ENCODE peak calls at places on chromosomes 12 and 14, in ten cellular contexts. One of them, this sample, is unnamed.

GRCh38 chr12:60197589-60197988 is 601.8 kb downstream of the SLC16A7 start:
- DNase-seq in ovary: no peak
- DNase-seq in sigmoid colon: no peak
- DNase-seq in K562: no peak
- DNase-seq in stomach: no peak
- DNase-seq in A549: no peak
- DNase-seq in transverse colon: no peak
- DNase-seq in HepG2: no peak
- DNase-seq in suprapubic skin: no peak
- DNase-seq in tibial nerve: no peak
- DNase-seq in this sample: no peak

GRCh38 chr14:73026243-73026844 is 562 bp downstream of the ZFYVE1 start:
- DNase-seq in ovary: no peak
- DNase-seq in sigmoid colon: no peak
- DNase-seq in K562: no peak
- DNase-seq in stomach: no peak
- DNase-seq in A549: no peak
- DNase-seq in transverse colon: no peak
- DNase-seq in HepG2: no peak
- DNase-seq in suprapubic skin: no peak
- DNase-seq in tibial nerve: peak; percentile 6
- DNase-seq in this sample: no peak

GRCh38 chr12:75488553-75488952 is 8.0 kb downstream of the GLIPR1 start:
- DNase-seq in ovary: no peak
- DNase-seq in sigmoid colon: no peak
- DNase-seq in K562: peak; percentile 50
- DNase-seq in stomach: no peak
- DNase-seq in A549: peak; percentile 55
- DNase-seq in transverse colon: no peak
- DNase-seq in HepG2: peak; percentile 12
- DNase-seq in suprapubic skin: no peak
- DNase-seq in tibial nerve: no peak
- DNase-seq in this sample: no peak

GRCh38 chr12:123767613-123768012 is 5.5 kb downstream of the DNAH10 start:
- DNase-seq in ovary: no peak
- DNase-seq in sigmoid colon: no peak
- DNase-seq in K562: no peak
- DNase-seq in stomach: no peak
- DNase-seq in A549: no peak
- DNase-seq in transverse colon: no peak
- DNase-seq in HepG2: no peak
- DNase-seq in suprapubic skin: no peak
- DNase-seq in tibial nerve: no peak
- DNase-seq in this sample: no peak

GRCh38 chr12:93387780-93388179 is 10.1 kb downstream of the NUDT4 start:
- DNase-seq in ovary: no peak
- DNase-seq in sigmoid colon: no peak
- DNase-seq in K562: no peak
- DNase-seq in stomach: no peak
- DNase-seq in A549: no peak
- DNase-seq in transverse colon: no peak
- DNase-seq in HepG2: no peak
- DNase-seq in suprapubic skin: no peak
- DNase-seq in tibial nerve: no peak
- DNase-seq in this sample: no peak

GRCh38 chr12:39186744-39187143 is 256.2 kb downstream of the KIF21A start:
- DNase-seq in ovary: no peak
- DNase-seq in sigmoid colon: no peak
- DNase-seq in K562: no peak
- DNase-seq in stomach: no peak
- DNase-seq in A549: no peak
- DNase-seq in transverse colon: no peak
- DNase-seq in HepG2: no peak
- DNase-seq in suprapubic skin: no peak
- DNase-seq in tibial nerve: no peak
- DNase-seq in this sample: no peak

GRCh38 chr12:113897406-113897805 is 68.7 kb downstream of the RBM19 start:
- DNase-seq in ovary: no peak
- DNase-seq in sigmoid colon: no peak
- DNase-seq in K562: no peak
- DNase-seq in stomach: no peak
- DNase-seq in A549: no peak
- DNase-seq in transverse colon: no peak
- DNase-seq in HepG2: no peak
- DNase-seq in suprapubic skin: no peak
- DNase-seq in tibial nerve: no peak
- DNase-seq in this sample: no peak

GRCh38 chr14:104650057-104650980 is 39.1 kb upstream of the INF2 start:
- DNase-seq in ovary: peak; percentile 50
- DNase-seq in sigmoid colon: peak; percentile 81
- DNase-seq in K562: peak; percentile 71
- DNase-seq in stomach: peak; percentile 69
- DNase-seq in A549: peak; percentile 82
- DNase-seq in transverse colon: peak; percentile 71
- DNase-seq in HepG2: peak; percentile 37
- DNase-seq in suprapubic skin: no peak
- DNase-seq in tibial nerve: peak; percentile 78
- DNase-seq in this sample: peak; percentile 95

GRCh38 chr12:123938679-123939480 is 33.8 kb downstream of the CCDC92 start:
- DNase-seq in ovary: no peak
- DNase-seq in sigmoid colon: no peak
- DNase-seq in K562: peak; percentile 32
- DNase-seq in stomach: no peak
- DNase-seq in A549: peak; percentile 18
- DNase-seq in transverse colon: no peak
- DNase-seq in HepG2: no peak
- DNase-seq in suprapubic skin: no peak
- DNase-seq in tibial nerve: no peak
- DNase-seq in this sample: no peak

GRCh38 chr12:93526786-93527428 is 45.6 kb upstream of the SOCS2 start:
- DNase-seq in ovary: no peak
- DNase-seq in sigmoid colon: no peak
- DNase-seq in K562: peak; percentile 23
- DNase-seq in stomach: no peak
- DNase-seq in A549: peak; percentile 28
- DNase-seq in transverse colon: no peak
- DNase-seq in HepG2: peak; percentile 86
- DNase-seq in suprapubic skin: no peak
- DNase-seq in tibial nerve: no peak
- DNase-seq in this sample: peak; percentile 38

GRCh38 chr14:26597136-26598080 is at the start of gene NOVA1:
- DNase-seq in ovary: peak; percentile 30
- DNase-seq in sigmoid colon: peak; percentile 72
- DNase-seq in K562: no peak
- DNase-seq in stomach: no peak
- DNase-seq in A549: peak; percentile 3
- DNase-seq in transverse colon: peak; percentile 13
- DNase-seq in HepG2: no peak
- DNase-seq in suprapubic skin: peak; percentile 77
- DNase-seq in tibial nerve: peak; percentile 31
- DNase-seq in this sample: peak; percentile 88
- H3K27ac ChIP-seq in ovary: peak within 1 kb of the TSS; percentile 91
- H3K27ac ChIP-seq in sigmoid colon: peak within 1 kb of the TSS; percentile 96
- H3K27ac ChIP-seq in K562: no peak within 1 kb of the TSS
- H3K27ac ChIP-seq in stomach: peak within 1 kb of the TSS; percentile 79
- H3K27ac ChIP-seq in A549: peak within 1 kb of the TSS; percentile 95
- H3K27ac ChIP-seq in transverse colon: peak within 1 kb of the TSS; percentile 87
- H3K27ac ChIP-seq in HepG2: no peak within 1 kb of the TSS
- H3K27ac ChIP-seq in suprapubic skin: peak within 1 kb of the TSS; percentile 92
- H3K27ac ChIP-seq in tibial nerve: peak within 1 kb of the TSS; percentile 86
- H3K27ac ChIP-seq in this sample: peak within 1 kb of the TSS; percentile 67

GRCh38 chr12:53710098-53710497 is 17.2 kb downstream of the CALCOCO1 start:
- DNase-seq in ovary: no peak
- DNase-seq in sigmoid colon: peak; percentile 40
- DNase-seq in K562: no peak
- DNase-seq in stomach: no peak
- DNase-seq in A549: no peak
- DNase-seq in transverse colon: no peak
- DNase-seq in HepG2: no peak
- DNase-seq in suprapubic skin: no peak
- DNase-seq in tibial nerve: no peak
- DNase-seq in this sample: no peak
- TF ChIP-seq EP300 in ovary: no peak
- TF ChIP-seq EP300 in sigmoid colon: no peak
- TF ChIP-seq EP300 in K562: no peak
- TF ChIP-seq EP300 in stomach: no peak
- TF ChIP-seq EP300 in A549: no peak
- TF ChIP-seq EP300 in transverse colon: no peak
- TF ChIP-seq EP300 in HepG2: no peak
- TF ChIP-seq EP300 in suprapubic skin: no peak
- TF ChIP-seq EP300 in tibial nerve: no peak
- TF ChIP-seq EP300 in this sample: no peak

DNA sequence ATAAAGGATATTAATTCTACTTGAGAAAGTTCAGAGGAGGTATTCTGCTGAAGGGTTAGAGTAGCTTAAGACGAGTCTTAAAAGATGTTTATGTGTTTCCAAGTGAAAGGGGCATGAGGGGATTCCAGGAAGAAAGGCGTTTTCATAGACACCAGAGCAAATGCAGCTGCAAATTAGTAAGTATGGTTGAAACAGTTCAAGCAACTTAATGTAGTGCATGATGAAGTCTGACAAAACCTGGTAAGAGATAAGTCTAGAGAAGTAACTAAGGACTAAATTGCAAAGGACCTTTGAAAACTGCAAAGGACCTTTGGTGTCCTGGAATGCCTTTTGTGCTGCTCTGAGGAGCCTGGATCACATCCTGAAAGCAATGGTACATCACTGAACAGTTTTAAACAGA is 11.5 kb downstream of the LUM start:
- DNase-seq in ovary: no peak
- DNase-seq in sigmoid colon: no peak
- DNase-seq in K562: no peak
- DNase-seq in stomach: no peak
- DNase-seq in A549: no peak
- DNase-seq in transverse colon: no peak
- DNase-seq in HepG2: no peak
- DNase-seq in suprapubic skin: no peak
- DNase-seq in tibial nerve: no peak
- DNase-seq in this sample: no peak
- H3K27ac ChIP-seq in ovary: no peak overlapping the region
- H3K27ac ChIP-seq in sigmoid colon: no peak overlapping the region
- H3K27ac ChIP-seq in K562: no peak overlapping the region
- H3K27ac ChIP-seq in stomach: peak overlapping the region; percentile 33
- H3K27ac ChIP-seq in A549: no peak overlapping the region
- H3K27ac ChIP-seq in transverse colon: peak overlapping the region; percentile 55
- H3K27ac ChIP-seq in HepG2: no peak overlapping the region
- H3K27ac ChIP-seq in suprapubic skin: peak overlapping the region; percentile 42
- H3K27ac ChIP-seq in tibial nerve: no peak overlapping the region
- H3K27ac ChIP-seq in this sample: no peak overlapping the region

GRCh38 chr12:3700861-3701260 is 52.0 kb downstream of the CRACR2A start:
- DNase-seq in ovary: no peak
- DNase-seq in sigmoid colon: no peak
- DNase-seq in K562: no peak
- DNase-seq in stomach: no peak
- DNase-seq in A549: no peak
- DNase-seq in transverse colon: no peak
- DNase-seq in HepG2: no peak
- DNase-seq in suprapubic skin: no peak
- DNase-seq in tibial nerve: no peak
- DNase-seq in this sample: no peak

GRCh38 chr12:3692616-3693365 is 60.1 kb downstream of the CRACR2A start:
- DNase-seq in ovary: no peak
- DNase-seq in sigmoid colon: no peak
- DNase-seq in K562: no peak
- DNase-seq in stomach: no peak
- DNase-seq in A549: no peak
- DNase-seq in transverse colon: no peak
- DNase-seq in HepG2: no peak
- DNase-seq in suprapubic skin: no peak
- DNase-seq in tibial nerve: no peak
- DNase-seq in this sample: peak; percentile 61

GRCh38 chr12:3694673-3695072 is 58.2 kb downstream of the CRACR2A start:
- DNase-seq in ovary: no peak
- DNase-seq in sigmoid colon: no peak
- DNase-seq in K562: no peak
- DNase-seq in stomach: no peak
- DNase-seq in A549: no peak
- DNase-seq in transverse colon: no peak
- DNase-seq in HepG2: no peak
- DNase-seq in suprapubic skin: no peak
- DNase-seq in tibial nerve: no peak
- DNase-seq in this sample: no peak

GRCh38 chr12:3697311-3697870 is 55.5 kb downstream of the CRACR2A start:
- DNase-seq in ovary: no peak
- DNase-seq in sigmoid colon: no peak
- DNase-seq in K562: no peak
- DNase-seq in stomach: no peak
- DNase-seq in A549: no peak
- DNase-seq in transverse colon: no peak
- DNase-seq in HepG2: no peak
- DNase-seq in suprapubic skin: no peak
- DNase-seq in tibial nerve: no peak
- DNase-seq in this sample: no peak

DNA sequence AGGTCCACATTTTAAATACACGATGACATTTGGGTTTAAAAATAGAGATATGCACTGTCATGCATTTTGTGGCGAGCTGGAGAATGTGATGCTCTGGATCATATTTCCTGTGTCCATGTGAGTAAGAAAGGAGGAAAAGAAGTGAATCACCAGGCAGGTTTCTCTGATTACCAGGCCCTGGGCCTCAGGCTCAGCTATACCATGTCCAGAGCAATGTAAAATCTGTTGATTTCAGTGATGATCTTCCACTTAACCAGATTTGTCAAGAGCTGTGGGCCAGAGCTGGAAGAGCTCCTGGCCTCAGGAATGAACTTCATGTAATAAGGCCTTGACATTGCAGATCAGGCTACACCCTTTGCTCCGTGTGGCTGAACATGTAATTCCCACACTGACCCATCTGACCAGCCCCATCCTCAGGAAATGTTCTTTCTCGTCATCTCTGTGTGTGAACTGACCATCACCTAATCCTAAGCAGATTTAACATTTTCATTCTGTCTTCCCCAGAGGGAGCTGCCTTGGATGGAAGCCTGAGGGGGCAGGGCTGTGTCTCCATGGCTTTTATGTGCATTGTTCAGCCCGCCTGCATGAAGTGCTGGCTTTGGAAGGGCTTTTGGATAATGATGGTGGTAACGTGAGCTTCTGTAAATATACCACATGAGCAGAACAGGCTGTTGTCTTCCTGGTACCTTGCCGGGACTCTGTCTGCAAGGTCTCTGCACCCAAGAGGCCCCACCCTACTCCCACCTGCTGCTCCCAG is 54.5 kb downstream of the CRACR2A start:
- DNase-seq in ovary: peak; percentile 28
- DNase-seq in sigmoid colon: no peak
- DNase-seq in K562: no peak
- DNase-seq in stomach: no peak
- DNase-seq in A549: no peak
- DNase-seq in transverse colon: no peak
- DNase-seq in HepG2: no peak
- DNase-seq in suprapubic skin: no peak
- DNase-seq in tibial nerve: no peak
- DNase-seq in this sample: no peak
- TF ChIP-seq EP300 in ovary: no peak
- TF ChIP-seq EP300 in sigmoid colon: no peak
- TF ChIP-seq EP300 in K562: no peak
- TF ChIP-seq EP300 in stomach: no peak
- TF ChIP-seq EP300 in A549: no peak
- TF ChIP-seq EP300 in transverse colon: no peak
- TF ChIP-seq EP300 in HepG2: no peak
- TF ChIP-seq EP300 in suprapubic skin: no peak
- TF ChIP-seq EP300 in tibial nerve: no peak
- TF ChIP-seq EP300 in this sample: no peak

This sample was measured in upper lobe of left lung.